ENCODE peak calls at places on chromosomes 3 and 15, in four cellular contexts. Z is neural progenitor cell; I is CD8-positive, alpha-beta T cell; K is transverse colon. A is an unnamed sample.

GRCh38 chr15:87599616-87600015 is 656.9 kb downstream of the NTRK3 start:
- DNase-seq in I (no peak), Z (no peak), K (no peak), A (no peak)

GRCh38 chr3:16240229-16241023 is 24.3 kb downstream of the DPH3 start:
- DNase-seq in Z (no peak), K (no peak), I (no peak), A (peak)

GRCh38 chr3:123194552-123194951 is 7.2 kb upstream of the SEC22A start:
- DNase-seq in I (no peak), Z (peak), K (peak), A (peak)

GRCh38 chr3:130517541-130517940 is 564 bp downstream of the COL6A6 start:
- DNase-seq in K (no peak), Z (no peak), I (no peak), A (no peak)

GRCh38 chr3:12455740-12456139 is 28.5 kb upstream of the TSEN2 start:
- DNase-seq in I (no peak), K (no peak), Z (no peak), A (no peak)

GRCh38 chr3:52788890-52789745 is 5.5 kb upstream of the ITIH3 start:
- DNase-seq in I (no peak), K (no peak), Z (no peak), A (no peak)

GRCh38 chr3:42873216-42873982 is 2.3 kb downstream of the CYP8B1 start:
- DNase-seq in I (no peak), Z (no peak), K (no peak), A (no peak)

GRCh38 chr3:2599471-2599870 is 500.8 kb downstream of the CNTN4 start:
- DNase-seq in Z (no peak), I (no peak), K (no peak), A (no peak)

GRCh38 chr3:187807086-187807862 is 62.0 kb upstream of the BCL6 start:
- DNase-seq in I (no peak), K (no peak), Z (no peak), A (peak)

GRCh38 chr3:146209371-146209770 is 41.5 kb downstream of the PLSCR4 start:
- DNase-seq in Z (no peak), K (no peak), I (no peak), A (no peak)

GRCh38 chr3:70108072-70108471 is 108.5 kb downstream of the SAMMSON start:
- DNase-seq in I (no peak), Z (peak), K (no peak), A (no peak)

GRCh38 chr3:43023066-43023465 is 44.0 kb downstream of the GASK1A start:
- DNase-seq in K (no peak), Z (no peak), I (no peak), A (no peak)

DNA sequence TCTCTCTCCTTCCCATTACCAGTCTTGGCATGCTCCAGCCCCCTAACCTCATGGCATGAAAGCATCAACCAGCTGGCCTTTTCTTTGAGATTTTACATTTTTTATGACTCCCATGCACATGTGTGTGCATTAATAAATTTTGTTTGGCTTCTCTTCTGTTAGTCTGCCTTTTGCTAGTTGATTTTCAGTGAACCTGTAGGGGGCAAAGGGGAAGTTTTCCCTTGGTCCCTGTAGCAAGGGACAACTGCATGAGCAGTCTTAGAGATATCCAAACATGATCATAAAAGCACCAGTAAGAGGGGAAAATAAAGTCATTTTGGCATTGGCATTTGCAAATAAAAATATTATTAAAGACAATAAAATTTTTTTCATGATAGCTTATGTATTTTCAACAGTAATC is 73.7 kb downstream of the OXSM start:
- DNase-seq in Z (peak), I (no peak), K (no peak), A (no peak)
- TF ChIP-seq CTCF in Z (peak), I (no peak), K (no peak), A (peak)

GRCh38 chr3:137766069-137766960 is 2.2 kb downstream of the SOX14 start:
- DNase-seq in I (no peak), Z (peak), K (no peak), A (no peak)

GRCh38 chr3:137764001-137764433 is at the start of gene SOX14:
- DNase-seq in I (no peak), Z (peak), K (peak), A (no peak)

GRCh38 chr3:137765310-137766033 is 1.4 kb downstream of the SOX14 start:
- DNase-seq in Z (peak), K (no peak), I (no peak), A (no peak)

GRCh38 chr3:137763594-137763938 is 549 bp upstream of the SOX14 start:
- DNase-seq in K (no peak), I (no peak), Z (peak), A (no peak)

DNA sequence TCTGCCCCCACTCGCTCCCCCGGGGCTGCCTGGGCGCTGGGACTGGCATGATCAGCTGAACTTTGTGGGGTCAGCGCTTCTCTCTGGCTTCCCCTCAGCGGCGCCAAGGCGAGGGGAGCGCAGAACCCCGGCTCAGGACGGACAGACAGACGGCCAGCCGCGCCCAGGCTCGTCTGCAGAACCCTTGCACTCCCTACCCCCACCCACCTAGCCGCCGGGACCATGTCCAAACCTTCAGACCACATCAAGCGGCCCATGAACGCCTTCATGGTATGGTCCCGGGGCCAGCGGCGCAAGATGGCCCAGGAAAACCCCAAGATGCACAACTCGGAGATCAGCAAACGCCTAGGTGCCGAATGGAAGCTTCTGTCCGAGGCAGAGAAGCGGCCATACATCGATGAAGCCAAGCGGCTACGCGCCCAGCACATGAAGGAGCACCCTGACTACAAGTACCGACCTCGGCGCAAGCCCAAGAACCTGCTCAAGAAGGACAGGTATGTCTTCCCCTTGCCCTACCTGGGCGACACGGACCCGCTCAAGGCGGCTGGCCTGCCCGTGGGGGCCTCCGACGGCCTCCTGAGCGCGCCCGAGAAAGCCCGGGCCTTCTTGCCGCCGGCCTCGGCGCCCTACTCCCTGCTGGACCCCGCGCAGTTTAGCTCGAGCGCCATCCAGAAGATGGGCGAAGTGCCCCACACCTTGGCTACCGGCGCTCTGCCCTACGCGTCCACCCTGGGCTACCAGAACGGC is 621 bp downstream of the SOX14 start:
- DNase-seq in Z (peak), K (no peak), I (no peak), A (no peak)
- TF ChIP-seq CTCF in Z (no peak), K (no peak), I (no peak), A (no peak)

DNA sequence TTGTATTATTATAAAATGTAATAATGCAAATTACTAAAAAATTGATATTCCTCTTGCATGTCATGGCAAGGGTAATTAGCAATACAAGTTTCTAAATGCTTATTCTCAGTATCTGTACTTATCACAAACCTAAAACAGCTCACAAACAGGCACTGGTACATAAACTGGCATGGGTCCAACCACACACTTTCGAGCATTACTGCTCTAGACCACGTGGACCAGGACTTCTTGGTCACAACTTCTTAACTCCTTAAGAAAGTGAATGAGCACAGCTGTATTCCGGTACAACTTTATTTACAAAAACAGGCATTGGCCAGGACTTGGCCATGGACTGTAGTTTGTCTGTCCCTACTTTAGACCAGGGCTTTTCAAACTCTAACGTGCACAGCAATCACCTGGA is 173.3 kb downstream of the SUCLG2 start:
- DNase-seq in Z (no peak), K (no peak), I (no peak), A (no peak)
- TF ChIP-seq CTCF in Z (no peak), K (no peak), I (no peak), A (no peak)

GRCh38 chr15:40258544-40258943 is 19.7 kb downstream of the PAK6 start:
- DNase-seq in K (no peak), I (no peak), Z (peak), A (no peak)
- TF ChIP-seq CTCF in K (no peak), I (no peak), Z (no peak), A (no peak)

DNA sequence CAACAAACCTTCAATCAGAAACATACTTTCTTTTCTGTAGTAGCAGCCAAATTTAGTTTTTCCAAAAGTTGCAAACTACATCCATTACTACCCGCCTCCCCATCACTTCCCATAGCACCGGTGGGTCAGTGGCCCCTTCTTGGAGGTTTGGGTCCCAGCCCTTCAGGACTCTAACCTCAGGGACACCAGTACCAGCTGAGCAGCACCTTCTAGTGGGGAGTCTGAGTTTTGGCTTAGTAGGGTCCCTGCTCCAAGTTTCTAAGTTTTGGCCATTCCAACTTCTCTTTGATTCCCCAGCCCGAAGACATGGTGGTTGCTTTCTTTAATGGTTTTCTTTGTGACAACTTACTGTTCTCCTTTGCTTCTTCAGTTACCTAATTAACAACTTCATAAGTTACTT is 160.6 kb downstream of the ECT2 start:
- DNase-seq in Z (no peak), I (no peak), K (no peak), A (no peak)
- TF ChIP-seq CTCF in Z (no peak), I (no peak), K (no peak), A (no peak)

GRCh38 chr15:44130778-44131177 is 64.3 kb downstream of the FRMD5 start:
- DNase-seq in I (no peak), K (no peak), Z (no peak), A (peak)
- TF ChIP-seq CTCF in I (no peak), K (no peak), Z (no peak), A (no peak)

GRCh38 chr15:73017987-73018386 is 34.3 kb upstream of the NEO1 start:
- DNase-seq in K (no peak), Z (no peak), I (no peak), A (peak)

GRCh38 chr15:73010154-73011152 is 41.8 kb upstream of the NEO1 start:
- DNase-seq in K (no peak), Z (no peak), I (no peak), A (peak)

GRCh38 chr15:73019733-73020132 is 32.5 kb upstream of the NEO1 start:
- DNase-seq in Z (no peak), K (no peak), I (no peak), A (no peak)

GRCh38 chr15:73014904-73015303 is 37.4 kb upstream of the NEO1 start:
- DNase-seq in K (no peak), Z (no peak), I (no peak), A (no peak)

GRCh38 chr15:73015493-73015892 is 36.8 kb upstream of the NEO1 start:
- DNase-seq in I (no peak), Z (no peak), K (no peak), A (no peak)
- TF ChIP-seq CTCF in I (no peak), Z (no peak), K (no peak), A (no peak)

DNA sequence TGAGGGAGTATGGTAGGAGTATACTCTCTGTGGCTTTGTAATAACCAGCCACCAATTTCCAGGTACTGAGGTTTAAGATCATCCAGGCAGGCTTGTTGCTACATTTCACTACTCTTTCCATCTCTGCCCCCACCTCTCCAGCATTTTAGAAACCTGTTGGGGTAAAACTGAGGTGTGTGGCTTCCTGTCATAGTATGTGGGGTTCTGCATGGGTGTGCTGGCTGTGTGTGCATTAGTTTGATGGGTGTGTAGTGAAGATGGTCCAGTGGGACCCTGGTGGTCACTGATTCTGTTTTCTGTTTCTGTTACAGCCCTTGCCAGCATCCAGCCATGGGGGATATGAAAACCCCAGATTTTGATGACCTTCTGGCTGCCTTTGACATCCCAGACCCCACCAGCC is 34.0 kb downstream of the ZNF592 start:
- DNase-seq in K (no peak), I (no peak), Z (no peak), A (no peak)
- TF ChIP-seq CTCF in K (no peak), I (no peak), Z (no peak), A (no peak)